ENCODE peak calls at places on chromosomes 7 and 10, in four cellular contexts. Q, S, F and W are unnamed samples.

GRCh38 chr7:71990138-71990462 is 422.0 kb downstream of the CALN1 start:
- DNase-seq in Q (no peak), S (no peak), F (no peak), W (no peak)

GRCh38 chr7:107559864-107560263 is 3.9 kb downstream of the COG5 start:
- DNase-seq in Q (no peak), F (no peak), S (no peak), W (no peak)

GRCh38 chr7:22949944-22950343 is 64.0 kb downstream of the HYCC1 start:
- DNase-seq in F (no peak), Q (no peak), S (no peak), W (no peak)

GRCh38 chr10:119919823-119920222 is 27.3 kb downstream of the SEC23IP start:
- DNase-seq in F (no peak), Q (no peak), S (no peak), W (no peak)

GRCh38 chr7:51267169-51267568 is 49.4 kb downstream of the COBL start:
- DNase-seq in F (no peak), Q (no peak), S (no peak), W (no peak)

GRCh38 chr7:122132341-122132740 is 11.7 kb downstream of the AASS start:
- DNase-seq in F (no peak), Q (no peak), S (no peak), W (no peak)

GRCh38 chr7:50101873-50102272 is 8.8 kb upstream of the ZPBP start:
- DNase-seq in Q (no peak), F (no peak), S (no peak), W (no peak)

GRCh38 chr10:80133221-80133620 is 691 bp downstream of the PLAC9 start:
- DNase-seq in S (peak; percentile 79), F (no peak), Q (no peak), W (no peak)

GRCh38 chr10:3926675-3927525 is 141.9 kb upstream of the KLF6 start:
- DNase-seq in S (no peak), Q (no peak), F (no peak), W (no peak)

GRCh38 chr7:152336754-152337368 is 98.9 kb downstream of the KMT2C start:
- DNase-seq in F (no peak), S (no peak), Q (peak; percentile 6), W (peak; percentile 50)

GRCh38 chr7:26369519-26370385 is 78.1 kb downstream of the SNX10 start:
- DNase-seq in F (no peak), Q (peak; percentile 38), S (no peak), W (peak; percentile 62)

GRCh38 chr10:89269822-89270483 is 18.4 kb upstream of the LIPA start:
- DNase-seq in Q (no peak), S (no peak), F (no peak), W (no peak)

GRCh38 chr7:100169147-100169850 is 882 bp upstream of the GAL3ST4 start:
- DNase-seq in F (no peak), Q (no peak), S (no peak), W (no peak)

GRCh38 chr10:104339469-104340098 is 1.3 kb upstream of the ITPRIP start:
- DNase-seq in F (peak; percentile 66), Q (no peak), S (no peak), W (no peak)

GRCh38 chr7:103597606-103598005 is 151.6 kb upstream of the SLC26A5 start:
- DNase-seq in Q (no peak), F (no peak), S (no peak), W (no peak)